ENCODE peak calls at places on chromosomes 5 and 9, in ten cellular contexts. K, Q, S, X, Z, E, T, D, L and W are unnamed samples.

GRCh38 chr9:102728946-102729345 is 266.2 kb upstream of the CYLC2 start:
- DNase-seq in X (no peak), D (no peak), E (no peak), Z (no peak), S (no peak), K (no peak), T (no peak), Q (no peak), L (no peak), W (no peak)

GRCh38 chr9:14452539-14452938 is 138.6 kb upstream of the NFIB start:
- DNase-seq in E (no peak), Z (no peak), S (no peak), D (no peak), L (no peak), Q (no peak), X (no peak), K (no peak), T (no peak), W (no peak)

GRCh38 chr5:105917189-105917588 is 1753.5 kb downstream of the EFNA5 start:
- DNase-seq in Q (no peak), Z (no peak), L (no peak), S (no peak), K (no peak), D (no peak), T (no peak), X (no peak), E (no peak), W (no peak)

GRCh38 chr9:92468206-92468605 is 14.1 kb downstream of the ASPN start:
- DNase-seq in Q (no peak), D (no peak), L (no peak), K (peak; percentile 62), X (no peak), S (no peak), Z (no peak), T (no peak), E (no peak), W (no peak)

GRCh38 chr9:137725598-137725997 is 106.8 kb downstream of the EHMT1 start:
- DNase-seq in T (no peak), S (no peak), Z (no peak), X (no peak), L (no peak), K (no peak), Q (no peak), E (no peak), D (no peak), W (no peak)

GRCh38 chr9:114386886-114387677 is 700 bp downstream of the AKNA start:
- DNase-seq in L (no peak), S (no peak), K (peak; percentile 21), D (no peak), X (peak; percentile 52), Z (no peak), E (no peak), T (peak; percentile 63), Q (no peak), W (no peak)

GRCh38 chr5:85096426-85096825 is 711.7 kb upstream of the EDIL3 start:
- DNase-seq in Q (no peak), T (no peak), L (no peak), D (no peak), S (no peak), Z (no peak), K (no peak), E (no peak), X (no peak), W (no peak)

GRCh38 chr5:28328691-28329090 is 1290.3 kb upstream of the CDH9 start:
- DNase-seq in L (peak; percentile 49), D (no peak), T (no peak), X (no peak), Q (no peak), E (no peak), Z (no peak), K (no peak), S (no peak), W (no peak)

GRCh38 chr5:174453690-174454089 is 270.7 kb upstream of the MSX2 start:
- DNase-seq in K (no peak), Z (no peak), D (no peak), L (no peak), E (peak; percentile 35), Q (peak; percentile 29), S (no peak), T (peak; percentile 68), X (no peak), W (no peak)

GRCh38 chr5:115816226-115817042 is at the start of gene CDO1:
- DNase-seq in L (peak; percentile 66), S (no peak), Q (peak; percentile 29), K (no peak), T (peak; percentile 59), Z (no peak), X (peak; percentile 72), E (no peak), D (peak; percentile 34), W (no peak)